ENCODE peak calls at places on chromosomes 5 and 9, in nine cellular contexts. L is hepatocyte, M is HCT116, P is SK-N-SH, A is H1, E is keratinocyte, B is HepG2, X is mammary epithelial cell, J is IMR-90. Q is an unnamed sample. For H4K20me1, the result is how much of the 10 kb centered on the place peaks cover.

GRCh38 chr9:137959641-137960411 is 82.2 kb downstream of the CACNA1B start:
- DNase-seq in X (no peak), L (no peak), J (no peak), M (no peak), A (no peak), E (no peak), P (no peak), B (no peak), Q (no peak)

GRCh38 chr5:107619781-107620180 is 51.0 kb downstream of the EFNA5 start:
- DNase-seq in B (no peak), M (no peak), J (no peak), X (no peak), A (no peak), P (no peak), E (no peak), L (no peak), Q (no peak)

GRCh38 chr9:15253197-15253596 is 53.8 kb downstream of the TTC39B start:
- DNase-seq in E (no peak), A (no peak), B (no peak), X (no peak), M (no peak), P (no peak), J (peak), L (no peak), Q (no peak)

GRCh38 chr5:147044868-147045267 is 166.3 kb upstream of the PPP2R2B start:
- DNase-seq in X (no peak), E (no peak), J (no peak), P (no peak), M (no peak), A (no peak), B (no peak), L (no peak), Q (no peak)

GRCh38 chr9:88657893-88658292 is 122.9 kb downstream of the NXNL2 start:
- DNase-seq in J (peak), M (no peak), X (no peak), B (no peak), L (no peak), E (no peak), P (no peak), A (no peak), Q (no peak)

GRCh38 chr5:39761199-39761580 is 336.4 kb upstream of the DAB2 start:
- DNase-seq in X (no peak), E (no peak), L (no peak), A (no peak), B (no peak), P (no peak), M (no peak), J (no peak), Q (no peak)

GRCh38 chr5:6328173-6328572 is 50.2 kb downstream of the MED10 start:
- DNase-seq in X (peak), P (no peak), A (peak), L (peak), M (no peak), J (peak), E (no peak), B (peak), Q (peak)

GRCh38 chr9:131179561-131180219 is 54.3 kb downstream of the NUP214 start:
- DNase-seq in J (peak), P (no peak), X (no peak), A (no peak), B (no peak), M (no peak), L (no peak), E (no peak), Q (no peak)

GRCh38 chr5:140966293-140967225 is at the start of gene PCDHAC2:
- DNase-seq in J (no peak), M (peak), A (no peak), X (peak), L (peak), E (no peak), B (no peak), P (peak), Q (no peak)

GRCh38 chr5:55306641-55307382 is 682 bp downstream of the DHX29 start:
- DNase-seq in J (no peak), A (no peak), L (no peak), P (peak), B (peak), E (no peak), X (peak), M (no peak), Q (no peak)

GRCh38 chr5:55303238-55303690 is 4.2 kb downstream of the DHX29 start:
- DNase-seq in E (peak), B (no peak), P (no peak), A (no peak), L (no peak), M (no peak), X (peak), J (peak), Q (no peak)

GRCh38 chr5:55300890-55301289 is 6.6 kb downstream of the DHX29 start:
- DNase-seq in L (no peak), J (no peak), A (no peak), M (no peak), P (no peak), B (no peak), E (no peak), X (no peak), Q (no peak)

GRCh38 chr5:55307383-55308253 is at the start of the genes DHX29 and MTREX:
- DNase-seq in X (peak), L (peak), B (peak), M (peak), A (peak), P (peak), E (peak), J (peak), Q (peak)

GRCh38 chr5:55304584-55304983 is 2.9 kb downstream of the DHX29 start:
- DNase-seq in X (no peak), J (no peak), L (no peak), M (no peak), E (no peak), B (no peak), A (no peak), P (no peak), Q (no peak)
- H3K4me3 ChIP-seq in X (no peak), J (no peak), L (no peak), M (no peak), E (no peak), B (no peak), A (no peak), P (no peak), Q (no peak)

GRCh38 chr9:132609184-132609583 is 26.8 kb downstream of the BARHL1 start:
- DNase-seq in M (no peak), E (no peak), B (no peak), L (no peak), A (no peak), P (no peak), J (no peak), X (no peak), Q (no peak)
- H4K20me1 ChIP-seq in M (under half), E (under half), B (under half), L (under half), A (under half), P (under half), J (under half), X (under half), Q (under half)

GRCh38 chr5:2750758-2751464 is 566 bp downstream of the IRX2 start:
- DNase-seq in P (no peak), X (peak), M (no peak), A (no peak), B (no peak), J (no peak), E (no peak), L (peak), Q (no peak)

GRCh38 chr5:2752059-2752874 is 790 bp upstream of the IRX2 start:
- DNase-seq in B (no peak), J (no peak), A (no peak), X (peak), M (no peak), P (no peak), E (no peak), L (peak), Q (no peak)

GRCh38 chr5:2752875-2753435 is 1.5 kb upstream of the IRX2 start:
- DNase-seq in P (no peak), B (no peak), L (peak), A (no peak), X (peak), M (no peak), E (no peak), J (no peak), Q (no peak)

GRCh38 chr5:2750026-2750757 is 1.3 kb downstream of the IRX2 start:
- DNase-seq in E (no peak), J (no peak), M (no peak), P (no peak), L (peak), A (no peak), B (no peak), X (peak), Q (no peak)

GRCh38 chr5:2751592-2752021 is at the start of gene IRX2:
- DNase-seq in X (peak), E (no peak), A (peak), J (peak), P (no peak), L (peak), B (no peak), M (no peak), Q (no peak)
- H3K4me3 ChIP-seq in X (peak), E (peak), A (peak), J (peak), P (no peak), L (peak), B (no peak), M (no peak), Q (no peak)

GRCh38 chr9:124345063-124345462 is 70.2 kb downstream of the PSMB7 start:
- DNase-seq in L (no peak), J (no peak), A (no peak), P (no peak), M (no peak), B (no peak), X (no peak), E (no peak), Q (no peak)
- H4K20me1 ChIP-seq in L (under half), J (under half), A (under half), P (under half), M (under half), B (under half), X (under half), E (under half), Q (under half)

GRCh38 chr9:127154003-127154389 is 31.6 kb upstream of the ANGPTL2 start:
- DNase-seq in A (no peak), M (no peak), J (no peak), P (no peak), X (no peak), L (no peak), E (no peak), B (no peak), Q (no peak)
- H3K4me3 ChIP-seq in A (no peak), M (no peak), J (no peak), P (no peak), X (no peak), L (no peak), E (no peak), B (no peak), Q (no peak)

DNA sequence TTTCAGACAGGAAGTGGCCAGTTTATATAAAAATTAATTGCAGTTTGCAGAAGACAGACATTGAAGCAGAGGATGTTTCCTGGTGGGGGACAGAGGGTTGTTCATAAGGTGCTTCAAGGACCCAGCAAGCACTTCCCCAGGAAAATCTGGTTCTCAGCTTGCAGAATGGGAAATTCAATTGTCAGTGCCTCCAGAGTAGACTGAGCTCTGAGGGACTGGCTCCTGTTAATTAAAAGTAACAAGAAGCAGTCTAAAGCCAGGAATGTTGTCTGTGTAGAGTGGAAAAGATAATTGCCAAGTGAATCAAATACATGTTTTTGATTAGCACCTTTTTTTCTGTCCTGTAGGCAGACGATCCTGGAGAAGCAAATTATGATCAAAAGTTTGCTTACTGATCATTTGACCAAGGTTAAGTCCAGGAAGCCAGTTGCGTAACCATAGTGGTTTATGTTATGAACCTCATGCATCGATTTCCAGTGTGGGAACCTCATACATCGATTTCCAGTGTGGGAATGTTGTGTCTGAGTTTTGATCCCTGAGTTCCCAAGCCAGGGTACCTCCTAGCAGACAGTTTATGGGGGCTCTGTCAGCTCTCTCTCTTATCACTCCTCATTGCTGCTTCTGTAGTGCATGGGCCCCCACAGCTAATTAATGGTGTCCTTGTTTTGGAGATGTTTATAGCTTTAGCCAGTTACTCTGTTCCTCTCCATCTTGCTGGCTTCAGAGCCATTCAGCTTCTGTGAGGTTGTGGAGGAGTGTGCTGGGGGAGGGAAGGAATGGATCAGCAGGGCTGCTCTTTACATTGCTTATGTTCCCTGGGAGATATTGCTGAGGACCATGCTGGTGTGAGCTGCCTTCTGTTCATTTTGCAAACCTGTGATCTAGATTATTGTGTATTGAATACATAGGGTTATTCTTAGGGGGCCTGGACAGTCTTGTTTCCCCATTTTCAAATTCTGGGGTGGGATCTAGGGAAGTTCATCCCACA is 17.1 kb downstream of the MSANTD3 start:
- DNase-seq in J (peak), B (peak), L (no peak), M (no peak), P (peak), A (no peak), E (no peak), X (no peak), Q (no peak)
- H4K20me1 ChIP-seq in J (half or more), B (under half), L (under half), M (under half), P (half or more), A (under half), E (under half), X (under half), Q (under half)

DNA sequence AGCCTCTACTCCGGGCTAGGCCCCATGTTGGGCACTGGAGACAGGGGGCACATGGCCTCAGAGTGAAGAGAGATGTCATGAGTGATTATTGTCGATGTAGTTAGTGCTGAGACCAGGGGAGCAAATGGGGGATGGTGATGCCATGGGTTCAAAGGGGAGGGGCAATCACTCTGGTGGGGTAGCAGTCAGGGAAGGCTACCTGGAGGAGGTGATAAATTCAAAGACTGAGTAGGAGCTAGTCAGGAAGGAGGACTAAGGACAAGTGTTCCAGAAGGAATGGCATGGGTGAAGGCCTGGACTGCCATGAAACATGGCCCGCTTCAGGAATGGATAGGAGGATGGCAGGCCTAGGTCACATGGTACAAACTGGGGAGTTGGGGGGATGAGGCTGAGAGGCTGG is 41.6 kb downstream of the C9orf50 start:
- DNase-seq in E (no peak), B (no peak), M (no peak), X (no peak), L (no peak), P (no peak), A (no peak), J (no peak), Q (no peak)
- H3K4me3 ChIP-seq in E (no peak), B (no peak), M (no peak), X (no peak), L (no peak), P (no peak), A (no peak), J (no peak), Q (no peak)

GRCh38 chr5:172862165-172862801 is 28.2 kb downstream of the ERGIC1 start:
- DNase-seq in M (no peak), A (no peak), E (no peak), L (no peak), J (peak), B (no peak), P (no peak), X (no peak), Q (peak)
- H4K20me1 ChIP-seq in M (under half), A (under half), E (under half), L (under half), J (under half), B (under half), P (under half), X (under half), Q (under half)

DNA sequence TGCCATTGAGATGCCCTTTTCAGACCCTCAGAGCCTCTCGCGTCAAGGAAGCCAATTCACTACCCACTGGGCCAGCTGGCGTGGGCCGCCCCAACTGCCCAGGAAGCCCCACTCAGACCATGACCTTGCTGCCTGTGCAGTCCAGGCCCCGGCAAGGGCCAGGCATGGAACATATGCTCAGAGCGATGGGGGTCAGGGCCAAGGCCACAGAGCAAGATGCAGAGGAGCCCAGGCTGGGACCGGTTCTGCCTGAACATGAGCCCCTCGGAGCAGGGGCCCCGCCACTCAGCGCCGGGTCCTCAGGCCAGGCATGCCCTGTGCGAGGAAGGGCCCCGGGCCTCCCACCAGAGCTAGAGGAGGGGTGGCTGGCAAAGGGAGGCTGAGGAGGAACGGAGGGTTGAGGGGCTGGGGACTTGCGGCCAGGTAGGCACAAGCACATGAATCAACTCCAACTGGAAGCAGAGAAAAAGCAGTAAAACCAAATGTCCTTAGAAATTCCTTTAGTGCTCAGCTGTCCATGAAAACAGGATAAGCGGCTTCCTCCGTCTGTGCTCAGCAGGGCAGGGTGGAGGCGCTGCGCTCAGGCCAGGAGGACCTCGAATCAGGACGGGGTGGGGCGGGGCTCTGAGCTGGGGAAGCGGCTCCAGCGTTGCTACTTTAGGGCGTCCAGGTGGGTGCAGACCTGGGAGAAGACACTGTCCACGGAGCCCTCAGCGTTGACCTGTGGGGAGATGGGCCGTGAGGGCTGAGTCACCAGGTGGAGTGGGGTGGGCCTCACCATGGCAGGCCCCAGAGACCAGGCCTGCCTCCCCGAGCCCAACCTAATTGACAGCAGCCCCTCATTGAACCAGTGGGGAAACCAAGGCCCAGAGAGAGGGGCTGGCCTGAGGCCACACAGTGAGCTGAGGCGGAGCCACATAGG is 9.9 kb downstream of the AK1 start:
- DNase-seq in J (no peak), X (no peak), E (no peak), L (no peak), A (no peak), B (no peak), M (no peak), P (no peak), Q (no peak)
- H3K4me3 ChIP-seq in J (no peak), X (no peak), E (no peak), L (no peak), A (no peak), B (no peak), M (no peak), P (no peak), Q (no peak)